ENCODE peak calls at places on chromosomes 6 and 20, in nine cellular contexts. F is WTC11; X is anterior cingulate cortex; Y is stomach; M is RWPE1; A is NCI-H1092 treated with DMSO at 0.1 percent for 48 hours; Z is CD8-positive, alpha-beta T cell; Q is effector memory CD4-positive, alpha-beta T cell; D is esophagus squamous epithelium. P is an unnamed sample.

GRCh38 chr6:125245523-125246264 is 56.1 kb downstream of the HDDC2 start:
- DNase-seq in F (peak), D (no peak), Y (no peak), X (no peak), Z (no peak), Q (no peak), M (peak), A (no peak), P (no peak)

GRCh38 chr20:58331961-58332551 is 22.5 kb downstream of the RAB22A start:
- DNase-seq in A (peak), D (no peak), X (no peak), Z (no peak), M (no peak), F (no peak), Y (no peak), Q (no peak), P (no peak)

GRCh38 chr6:90490030-90490429 is 96.8 kb downstream of the MAP3K7 start:
- DNase-seq in Q (no peak), A (no peak), F (no peak), Z (no peak), X (no peak), Y (no peak), M (no peak), D (no peak), P (no peak)

GRCh38 chr6:40523505-40524172 is 63.5 kb downstream of the LRFN2 start:
- DNase-seq in Y (no peak), Q (no peak), X (no peak), F (no peak), D (no peak), Z (no peak), M (peak), A (no peak), P (no peak)

GRCh38 chr6:11144393-11144829 is 32.9 kb upstream of the ERVFRD-1 start:
- DNase-seq in M (peak), A (no peak), F (peak), X (peak), Q (peak), Z (peak), D (peak), Y (peak), P (peak)

GRCh38 chr20:18916886-18917785 is 103.6 kb downstream of the SCP2D1 start:
- DNase-seq in F (no peak), Q (no peak), X (no peak), Y (no peak), A (no peak), M (no peak), Z (no peak), D (no peak), P (no peak)

GRCh38 chr6:84093405-84094049 is 60.0 kb downstream of the MRAP2 start:
- DNase-seq in F (no peak), X (no peak), A (no peak), Q (no peak), Y (no peak), Z (no peak), D (no peak), M (no peak), P (no peak)

GRCh38 chr6:5497896-5498578 is 236.7 kb downstream of the FARS2 start:
- DNase-seq in F (no peak), A (no peak), Q (no peak), D (no peak), M (no peak), Y (no peak), X (no peak), Z (no peak), P (peak)

GRCh38 chr6:134706153-134706552 is 243.7 kb downstream of the ALDH8A1 start:
- DNase-seq in Z (no peak), M (no peak), Y (no peak), F (no peak), Q (no peak), D (no peak), X (no peak), A (no peak), P (no peak)

GRCh38 chr6:30615219-30615957 is 1.7 kb downstream of the PPP1R10 start:
- DNase-seq in M (no peak), X (no peak), D (no peak), Q (no peak), Z (peak), F (no peak), Y (peak), A (peak), P (peak)

GRCh38 chr6:89581669-89582068 is 56.9 kb downstream of the LYRM2 start:
- DNase-seq in D (no peak), A (peak), Y (no peak), Q (no peak), F (no peak), X (no peak), Z (no peak), M (no peak), P (no peak)

GRCh38 chr20:47419953-47420352 is 63.5 kb upstream of the ZMYND8 start:
- DNase-seq in Q (no peak), A (no peak), D (no peak), X (no peak), Z (no peak), M (no peak), Y (no peak), F (no peak), P (no peak)

GRCh38 chr20:53255102-53255710 is 283.0 kb downstream of the TSHZ2 start:
- DNase-seq in M (no peak), Y (no peak), F (no peak), Q (no peak), A (no peak), D (no peak), X (no peak), Z (no peak), P (no peak)

GRCh38 chr20:542777-543368 is 717 bp downstream of the CSNK2A1 start:
- DNase-seq in Z (peak), D (no peak), M (peak), F (peak), Q (no peak), Y (peak), X (no peak), A (no peak), P (no peak)

GRCh38 chr6:38856490-38856889 is 141.4 kb downstream of the DNAH8 start:
- DNase-seq in Y (no peak), M (no peak), A (no peak), Q (no peak), D (no peak), F (no peak), X (no peak), Z (no peak), P (no peak)

P was measured in choroid plexus epithelial cell.